ENCODE peak calls at places on chromosomes 7 and 10, in seven cellular contexts. B is HT1080, F is HTR-8/SVneo, E is endothelial cell, G is body of pancreas, A is GM10248, L is pancreas. C is an unnamed sample.

GRCh38 chr10:112383325-112383724 is 9.4 kb downstream of the ACSL5 start:
- DNase-seq in B (peak), F (no peak), E (no peak), G (no peak), A (no peak), L (no peak), C (no peak)

GRCh38 chr10:2150315-2150714 is 413.0 kb upstream of the ADARB2 start:
- DNase-seq in B (peak), F (no peak), E (no peak), G (no peak), A (no peak), L (no peak), C (no peak)

GRCh38 chr10:45151467-45152214 is 150.9 kb downstream of the ZNF22 start:
- DNase-seq in B (no peak), F (no peak), E (no peak), G (no peak), A (no peak), L (no peak), C (no peak)

GRCh38 chr7:45073843-45074737 is 14.7 kb downstream of the NACAD start:
- DNase-seq in B (no peak), F (no peak), E (no peak), G (no peak), A (peak), L (no peak), C (no peak)

GRCh38 chr7:98281757-98282652 is 519 bp downstream of the BRI3 start:
- DNase-seq in B (no peak), F (no peak), E (peak), G (peak), A (no peak), L (peak), C (no peak)

GRCh38 chr10:4285121-4285520 is 500.1 kb upstream of the KLF6 start:
- DNase-seq in B (no peak), F (no peak), E (no peak), G (no peak), A (no peak), L (no peak), C (no peak)

GRCh38 chr10:71684356-71685173 is 35.0 kb downstream of the C10orf105 start:
- DNase-seq in B (peak), F (no peak), E (no peak), G (no peak), A (no peak), L (no peak), C (no peak)

GRCh38 chr10:62856021-62856420 is 39.9 kb upstream of the EGR2 start:
- DNase-seq in B (no peak), F (no peak), E (no peak), G (no peak), A (no peak), L (no peak), C (no peak)

GRCh38 chr10:91410638-91411367 is 659 bp downstream of the HECTD2 start:
- DNase-seq in B (no peak), F (no peak), E (no peak), G (no peak), A (peak), L (no peak), C (no peak)

GRCh38 chr7:744854-745430 is 17.9 kb upstream of the PRKAR1B start:
- DNase-seq in B (no peak), F (no peak), E (no peak), G (no peak), A (no peak), L (no peak), C (no peak)

GRCh38 chr7:92135490-92135889 is 1.2 kb upstream of the CYP51A1 start:
- DNase-seq in B (no peak), F (no peak), E (no peak), G (peak), A (no peak), L (no peak), C (no peak)

GRCh38 chr7:50807026-50807730 is 24.5 kb upstream of the GRB10 start:
- DNase-seq in B (no peak), F (no peak), E (no peak), G (no peak), A (no peak), L (no peak), C (no peak)

GRCh38 chr10:124152781-124153600 is 59.6 kb upstream of the CHST15 start:
- DNase-seq in B (peak), F (peak), E (peak), G (peak), A (peak), L (peak), C (no peak)

GRCh38 chr7:26653430-26653911 is 210.9 kb downstream of the SKAP2 start:
- DNase-seq in B (peak), F (no peak), E (no peak), G (peak), A (no peak), L (peak), C (no peak)

C was measured in cerebellar nuclear complex.